ENCODE peak calls at places on chromosomes 3 and 15, in four cellular contexts. One of them, this sample, is unnamed.

GRCh38 chr15:99148851-99149276 is 44.0 kb downstream of the SYNM start:
- DNase-seq in HepG2: no peak
- DNase-seq in WTC11: no peak
- DNase-seq in A549: no peak
- DNase-seq in this sample: no peak

GRCh38 chr3:141216975-141217374 is 14.7 kb upstream of the PXYLP1 start:
- DNase-seq in HepG2: no peak
- DNase-seq in A549: no peak
- DNase-seq in WTC11: no peak
- DNase-seq in this sample: no peak

GRCh38 chr3:51722362-51722761 is 15.5 kb downstream of the GRM2 start:
- DNase-seq in HepG2: no peak
- DNase-seq in WTC11: peak; percentile 33
- DNase-seq in A549: peak; percentile 15
- DNase-seq in this sample: peak; percentile 20

GRCh38 chr3:5314897-5315296 is 127.4 kb downstream of the EDEM1 start:
- DNase-seq in WTC11: no peak
- DNase-seq in A549: no peak
- DNase-seq in HepG2: no peak
- DNase-seq in this sample: no peak

GRCh38 chr15:50884583-50884982 is 23.9 kb upstream of the AP4E1 start:
- DNase-seq in WTC11: no peak
- DNase-seq in HepG2: no peak
- DNase-seq in A549: peak; percentile 70
- DNase-seq in this sample: no peak

GRCh38 chr3:18579659-18580058 is 154.5 kb upstream of the SATB1 start:
- DNase-seq in HepG2: no peak
- DNase-seq in WTC11: no peak
- DNase-seq in A549: no peak
- DNase-seq in this sample: no peak

GRCh38 chr3:37836589-37836988 is 25.1 kb upstream of the CTDSPL start:
- DNase-seq in HepG2: no peak
- DNase-seq in WTC11: no peak
- DNase-seq in A549: no peak
- DNase-seq in this sample: no peak

GRCh38 chr3:43435706-43436105 is 149.4 kb downstream of the SNRK start:
- DNase-seq in WTC11: no peak
- DNase-seq in A549: no peak
- DNase-seq in HepG2: no peak
- DNase-seq in this sample: no peak

GRCh38 chr3:42119558-42120355 is 28.6 kb downstream of the TRAK1 start:
- DNase-seq in WTC11: no peak
- DNase-seq in A549: no peak
- DNase-seq in HepG2: no peak
- DNase-seq in this sample: no peak

GRCh38 chr15:81278306-81279029 is 45.5 kb downstream of the STARD5 start:
- DNase-seq in WTC11: no peak
- DNase-seq in A549: no peak
- DNase-seq in HepG2: no peak
- DNase-seq in this sample: no peak

GRCh38 chr3:12663311-12663935 is 494 bp downstream of the RAF1 start:
- DNase-seq in HepG2: no peak
- DNase-seq in WTC11: no peak
- DNase-seq in A549: peak; percentile 17
- DNase-seq in this sample: no peak

GRCh38 chr15:82093325-82093724 is 47.5 kb upstream of the MEX3B start:
- DNase-seq in WTC11: no peak
- DNase-seq in A549: no peak
- DNase-seq in HepG2: no peak
- DNase-seq in this sample: no peak

GRCh38 chr3:182725372-182726251 is 67.7 kb upstream of the ATP11B start:
- DNase-seq in WTC11: no peak
- DNase-seq in A549: no peak
- DNase-seq in HepG2: no peak
- DNase-seq in this sample: no peak

GRCh38 chr3:124217542-124217941 is 225.6 kb upstream of the ROPN1 start:
- DNase-seq in A549: peak; percentile 52
- DNase-seq in HepG2: peak; percentile 76
- DNase-seq in WTC11: peak; percentile 73
- DNase-seq in this sample: peak; percentile 43

GRCh38 chr15:44215594-44215993 is 20.5 kb upstream of the FRMD5 start:
- DNase-seq in HepG2: peak; percentile 74
- DNase-seq in WTC11: no peak
- DNase-seq in A549: peak; percentile 49
- DNase-seq in this sample: no peak

GRCh38 chr3:126126811-126127431 is 43.0 kb upstream of the SLC41A3 start:
- DNase-seq in A549: no peak
- DNase-seq in HepG2: no peak
- DNase-seq in WTC11: peak; percentile 5
- DNase-seq in this sample: no peak

GRCh38 chr3:100104442-100104798 is 9.9 kb downstream of the FILIP1L start:
- DNase-seq in WTC11: no peak
- DNase-seq in A549: no peak
- DNase-seq in HepG2: no peak
- DNase-seq in this sample: no peak

GRCh38 chr3:187987919-187988318 is 166.0 kb upstream of the LPP start:
- DNase-seq in WTC11: no peak
- DNase-seq in HepG2: no peak
- DNase-seq in A549: no peak
- DNase-seq in this sample: no peak

GRCh38 chr3:72776-73175 is 123.8 kb upstream of the CHL1 start:
- DNase-seq in A549: no peak
- DNase-seq in HepG2: no peak
- DNase-seq in WTC11: no peak
- DNase-seq in this sample: no peak

GRCh38 chr15:39530446-39531342 is 50.2 kb upstream of the THBS1 start:
- DNase-seq in HepG2: no peak
- DNase-seq in WTC11: no peak
- DNase-seq in A549: no peak
- DNase-seq in this sample: no peak

GRCh38 chr3:108044699-108045098 is 46.1 kb downstream of the CD47 start:
- DNase-seq in WTC11: no peak
- DNase-seq in HepG2: no peak
- DNase-seq in A549: no peak
- DNase-seq in this sample: no peak

GRCh38 chr3:67853520-67853919 is 199.1 kb upstream of the SUCLG2 start:
- DNase-seq in WTC11: no peak
- DNase-seq in A549: no peak
- DNase-seq in HepG2: no peak
- DNase-seq in this sample: no peak

GRCh38 chr15:84023636-84024035 is 211.9 kb upstream of the GOLGA6L4 start:
- DNase-seq in A549: peak; percentile 51
- DNase-seq in HepG2: peak; percentile 24
- DNase-seq in WTC11: peak; percentile 43
- DNase-seq in this sample: peak; percentile 62

GRCh38 chr3:177451277-177451880 is 254.1 kb upstream of the TBL1XR1 start:
- DNase-seq in A549: no peak
- DNase-seq in HepG2: peak; percentile 59
- DNase-seq in WTC11: no peak
- DNase-seq in this sample: no peak

GRCh38 chr3:72299823-72300222 is 514.9 kb upstream of the PROK2 start:
- DNase-seq in HepG2: no peak
- DNase-seq in A549: no peak
- DNase-seq in WTC11: no peak
- DNase-seq in this sample: no peak

GRCh38 chr3:128271536-128272332 is 118.5 kb downstream of the EEFSEC start:
- DNase-seq in WTC11: no peak
- DNase-seq in A549: no peak
- DNase-seq in HepG2: no peak
- DNase-seq in this sample: no peak

GRCh38 chr3:138898708-138899107 is 48.2 kb downstream of the FOXL2 start:
- DNase-seq in HepG2: no peak
- DNase-seq in WTC11: no peak
- DNase-seq in A549: no peak
- DNase-seq in this sample: no peak

GRCh38 chr15:78050851-78051250 is 26.7 kb downstream of the TBC1D2B start:
- DNase-seq in A549: no peak
- DNase-seq in HepG2: no peak
- DNase-seq in WTC11: no peak
- DNase-seq in this sample: no peak

GRCh38 chr3:100103558-100104441 is 10.5 kb downstream of the FILIP1L start:
- DNase-seq in A549: no peak
- DNase-seq in WTC11: no peak
- DNase-seq in HepG2: peak; percentile 20
- DNase-seq in this sample: no peak

GRCh38 chr3:152688313-152688712 is 146.6 kb upstream of the P2RY1 start:
- DNase-seq in A549: peak; percentile 2
- DNase-seq in WTC11: no peak
- DNase-seq in HepG2: no peak
- DNase-seq in this sample: no peak

GRCh38 chr3:90016492-90017065 is 909.2 kb downstream of the EPHA3 start:
- DNase-seq in HepG2: no peak
- DNase-seq in WTC11: no peak
- DNase-seq in A549: no peak
- DNase-seq in this sample: no peak

GRCh38 chr3:126763035-126763434 is 59.0 kb downstream of the CHCHD6 start:
- DNase-seq in WTC11: no peak
- DNase-seq in A549: no peak
- DNase-seq in HepG2: no peak
- DNase-seq in this sample: no peak

GRCh38 chr15:78638658-78639314 is 2.2 kb downstream of the CHRNB4 start:
- DNase-seq in HepG2: peak; percentile 62
- DNase-seq in WTC11: peak; percentile 91
- DNase-seq in A549: peak; percentile 70
- DNase-seq in this sample: peak; percentile 76

GRCh38 chr3:111765136-111765535 is 93.9 kb upstream of the PHLDB2 start:
- DNase-seq in HepG2: no peak
- DNase-seq in WTC11: no peak
- DNase-seq in A549: no peak
- DNase-seq in this sample: no peak

GRCh38 chr3:159634414-159634813 is 354.2 kb upstream of the IL12A start:
- DNase-seq in A549: peak; percentile 83
- DNase-seq in HepG2: no peak
- DNase-seq in WTC11: no peak
- DNase-seq in this sample: no peak
- TF ChIP-seq NR3C1 in A549: no peak
- TF ChIP-seq NR3C1 in HepG2: no peak
- TF ChIP-seq NR3C1 in WTC11: no peak
- TF ChIP-seq NR3C1 in this sample: no peak

GRCh38 chr15:75198560-75199346 is 2.9 kb upstream of the C15orf39 start:
- DNase-seq in WTC11: no peak
- DNase-seq in A549: peak; percentile 76
- DNase-seq in HepG2: peak; percentile 95
- DNase-seq in this sample: peak; percentile 59
- TF ChIP-seq NR3C1 in WTC11: no peak
- TF ChIP-seq NR3C1 in A549: no peak
- TF ChIP-seq NR3C1 in HepG2: no peak
- TF ChIP-seq NR3C1 in this sample: no peak

DNA sequence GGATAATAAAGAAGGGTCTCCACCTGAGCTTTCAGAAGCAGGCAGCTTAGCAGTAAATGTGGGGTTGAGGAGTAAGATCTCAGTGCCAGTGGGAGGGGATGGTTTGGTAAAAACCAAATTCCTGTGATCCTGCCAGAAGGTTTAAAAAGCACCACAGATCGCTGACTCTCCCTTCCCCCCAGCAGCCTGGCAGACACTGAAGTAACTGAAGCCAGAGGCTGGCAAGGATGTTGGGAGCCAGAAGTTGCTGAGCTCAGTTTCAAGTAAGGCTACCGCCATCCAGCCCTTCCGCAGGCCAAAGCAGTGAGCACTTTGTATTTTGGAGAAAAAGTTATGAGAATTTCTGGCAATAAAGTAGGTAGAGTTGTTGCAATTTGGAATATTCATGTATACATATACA is 246.4 kb downstream of the ZNF621 start:
- DNase-seq in A549: no peak
- DNase-seq in HepG2: no peak
- DNase-seq in WTC11: no peak
- DNase-seq in this sample: no peak
- TF ChIP-seq NR3C1 in A549: no peak
- TF ChIP-seq NR3C1 in HepG2: no peak
- TF ChIP-seq NR3C1 in WTC11: no peak
- TF ChIP-seq NR3C1 in this sample: no peak

GRCh38 chr3:16842710-16843270 is 42.0 kb upstream of the PLCL2 start:
- DNase-seq in WTC11: no peak
- DNase-seq in HepG2: no peak
- DNase-seq in A549: no peak
- DNase-seq in this sample: no peak
- TF ChIP-seq NR3C1 in WTC11: no peak
- TF ChIP-seq NR3C1 in HepG2: no peak
- TF ChIP-seq NR3C1 in A549: no peak
- TF ChIP-seq NR3C1 in this sample: no peak

GRCh38 chr3:132536442-132537153 is 60.5 kb upstream of the ACKR4 start:
- DNase-seq in A549: no peak
- DNase-seq in HepG2: peak; percentile 23
- DNase-seq in WTC11: no peak
- DNase-seq in this sample: no peak

GRCh38 chr3:132538072-132538471 is 59.0 kb upstream of the ACKR4 start:
- DNase-seq in A549: no peak
- DNase-seq in HepG2: peak; percentile 71
- DNase-seq in WTC11: no peak
- DNase-seq in this sample: no peak

GRCh38 chr3:132537297-132537696 is 59.8 kb upstream of the ACKR4 start:
- DNase-seq in A549: no peak
- DNase-seq in HepG2: no peak
- DNase-seq in WTC11: no peak
- DNase-seq in this sample: no peak

GRCh38 chr3:132539681-132540080 is 57.4 kb upstream of the ACKR4 start:
- DNase-seq in WTC11: no peak
- DNase-seq in HepG2: no peak
- DNase-seq in A549: no peak
- DNase-seq in this sample: no peak

GRCh38 chr3:132535575-132536441 is 61.3 kb upstream of the ACKR4 start:
- DNase-seq in HepG2: peak; percentile 69
- DNase-seq in WTC11: peak; percentile 63
- DNase-seq in A549: peak; percentile 67
- DNase-seq in this sample: peak; percentile 71
- TF ChIP-seq NR3C1 in HepG2: no peak
- TF ChIP-seq NR3C1 in WTC11: no peak
- TF ChIP-seq NR3C1 in A549: no peak
- TF ChIP-seq NR3C1 in this sample: no peak

This sample was measured in K562.